ENCODE peak calls at places on chromosome 12, in seven cellular contexts. V is ACHN; Y is smooth muscle cell of the brain vasculature; P is mammary epithelial cell; T is activated T-helper 9 cell treated with anti-CD3 and anti-CD28 coated beads, Interleukin-2, amount 50 U/mL, for 16 hours; C is endothelial cell; L is astrocyte of the hippocampus. I is an unnamed sample.

GRCh38 chr12:99261256-99261655 is 386.3 kb upstream of the GARIN6 start:
- DNase-seq in V (no peak), L (no peak), P (no peak), Y (no peak), C (no peak), T (no peak), I (no peak)

GRCh38 chr12:63991036-63991547 is 146.6 kb downstream of the SRGAP1 start:
- DNase-seq in V (no peak), Y (no peak), T (no peak), L (no peak), C (no peak), P (peak), I (no peak)

GRCh38 chr12:64186789-64187188 is 35.3 kb downstream of the KICS2 start:
- DNase-seq in T (no peak), L (peak), P (peak), Y (no peak), V (no peak), C (no peak), I (no peak)

GRCh38 chr12:121812320-121812871 is 8.6 kb downstream of the SETD1B start:
- DNase-seq in P (peak), T (no peak), V (peak), C (peak), L (peak), Y (no peak), I (no peak)

GRCh38 chr12:58995964-58996363 is 75.7 kb upstream of the LRIG3 start:
- DNase-seq in L (no peak), P (no peak), T (no peak), V (no peak), Y (no peak), C (no peak), I (no peak)

GRCh38 chr12:89815225-89815624 is 106.6 kb upstream of the ATP2B1 start:
- DNase-seq in C (no peak), T (no peak), L (no peak), Y (no peak), P (no peak), V (no peak), I (no peak)

GRCh38 chr12:57766464-57767311 is at the start of gene CYP27B1:
- DNase-seq in Y (no peak), C (no peak), P (peak), L (peak), V (peak), T (no peak), I (no peak)

GRCh38 chr12:100539209-100539608 is 34.3 kb upstream of the GAS2L3 start:
- DNase-seq in Y (no peak), L (peak), P (peak), T (no peak), V (peak), C (peak), I (no peak)

GRCh38 chr12:75725505-75726120 is 214.2 kb upstream of the KRR1 start:
- DNase-seq in T (no peak), V (peak), P (peak), Y (no peak), C (no peak), L (peak), I (no peak)

GRCh38 chr12:7984900-7985299 is 47.6 kb upstream of the FOXJ2 start:
- DNase-seq in L (no peak), P (no peak), V (no peak), C (no peak), Y (no peak), T (no peak), I (no peak)

GRCh38 chr12:130350715-130351114 is 13.0 kb downstream of the PIWIL1 start:
- DNase-seq in P (no peak), T (no peak), V (no peak), L (no peak), Y (no peak), C (no peak), I (no peak)

GRCh38 chr12:105912911-105913514 is 225.7 kb downstream of the NUAK1 start:
- DNase-seq in P (no peak), C (no peak), T (no peak), V (no peak), Y (no peak), L (peak), I (no peak)

GRCh38 chr12:13436696-13437391 is 240.3 kb downstream of the EMP1 start:
- DNase-seq in V (no peak), L (peak), P (peak), C (no peak), Y (no peak), T (no peak), I (no peak)

GRCh38 chr12:468671-469389 is 9.1 kb downstream of the B4GALNT3 start:
- DNase-seq in T (no peak), C (no peak), L (peak), P (no peak), V (no peak), Y (no peak), I (no peak)

GRCh38 chr12:116171549-116171948 is 105.9 kb downstream of the MED13L start:
- DNase-seq in V (no peak), L (peak), Y (no peak), T (no peak), P (peak), C (no peak), I (no peak)

GRCh38 chr12:71045781-71046180 is 112.0 kb downstream of the TSPAN8 start:
- DNase-seq in V (no peak), L (peak), P (no peak), T (no peak), Y (peak), C (no peak), I (peak)

GRCh38 chr12:101076940-101077351 is 133.1 kb downstream of the SLC5A8 start:
- DNase-seq in V (no peak), T (no peak), L (peak), P (no peak), C (no peak), Y (no peak), I (no peak)

GRCh38 chr12:133215724-133216123 is 20.0 kb downstream of the ANHX start:
- DNase-seq in C (no peak), P (no peak), V (no peak), L (no peak), T (no peak), Y (no peak), I (no peak)

GRCh38 chr12:42426733-42427132 is 100.8 kb downstream of the PPHLN1 start:
- DNase-seq in V (peak), T (no peak), P (peak), Y (no peak), C (no peak), L (peak), I (no peak)

GRCh38 chr12:50403001-50403440 is 2.3 kb downstream of the LARP4 start:
- DNase-seq in T (no peak), C (no peak), P (no peak), L (no peak), V (no peak), Y (no peak), I (no peak)

GRCh38 chr12:120466560-120467315 is 2.8 kb downstream of the SRSF9 start:
- DNase-seq in T (peak), Y (no peak), C (peak), L (peak), P (peak), V (peak), I (no peak)

GRCh38 chr12:31572900-31573299 is 18.0 kb downstream of the DENND5B start:
- DNase-seq in T (no peak), P (no peak), C (no peak), Y (no peak), L (no peak), V (no peak), I (no peak)

GRCh38 chr12:39011161-39011560 is 105.8 kb upstream of the CPNE8 start:
- DNase-seq in V (no peak), T (no peak), C (no peak), P (no peak), L (no peak), Y (no peak), I (no peak)

I was measured in brain pericyte.